ENCODE peak calls at places on chromosome 12, in ten cellular contexts. K is prostate gland, D is IMR-90, L is ovary, V is heart left ventricle, Q is body of pancreas, U is upper lobe of right lung, W is right atrium auricular region, A is left ventricle myocardium inferior, O is neural progenitor cell. S is an unnamed sample.
A peak's percentile ranks its signal among the peaks of the same experiment; 100 is the strongest.

GRCh38 chr12:112170376-112170775 is 45.0 kb downstream of the TRAFD1 start:
- DNase-seq in K (no peak), D (no peak), L (no peak), V (peak; percentile 49), Q (no peak), U (no peak), W (no peak), A (no peak), O (peak; percentile 41), S (no peak)

GRCh38 chr12:90909069-90909676 is 45.8 kb downstream of the CCER1 start:
- DNase-seq in K (no peak), D (peak; percentile 67), L (no peak), V (no peak), Q (peak; percentile 18), U (no peak), W (no peak), A (no peak), O (peak; percentile 65), S (no peak)

GRCh38 chr12:105982022-105982421 is 156.7 kb downstream of the NUAK1 start:
- DNase-seq in K (no peak), D (no peak), L (no peak), V (peak; percentile 71), Q (no peak), U (peak; percentile 78), W (no peak), A (peak; percentile 42), O (no peak), S (no peak)

GRCh38 chr12:5171701-5172100 is 128.0 kb downstream of the KCNA5 start:
- DNase-seq in K (peak; percentile 34), D (peak; percentile 77), L (no peak), V (no peak), Q (peak; percentile 17), U (no peak), W (no peak), A (no peak), O (peak; percentile 72), S (no peak)

GRCh38 chr12:111359231-111359913 is 9.5 kb downstream of the PHETA1 start:
- DNase-seq in K (no peak), D (no peak), L (no peak), V (no peak), Q (no peak), U (no peak), W (no peak), A (no peak), O (no peak), S (no peak)

GRCh38 chr12:54863948-54864584 is 9.8 kb downstream of the MUCL1 start:
- DNase-seq in K (no peak), D (no peak), L (no peak), V (no peak), Q (no peak), U (no peak), W (no peak), A (no peak), O (no peak), S (no peak)

GRCh38 chr12:64390275-64390851 is at the start of gene C12orf56:
- DNase-seq in K (no peak), D (no peak), L (no peak), V (no peak), Q (no peak), U (no peak), W (no peak), A (no peak), O (peak; percentile 55), S (no peak)

GRCh38 chr12:8033153-8034044 is 883 bp downstream of the FOXJ2 start:
- DNase-seq in K (peak; percentile 64), D (peak; percentile 33), L (peak; percentile 78), V (peak; percentile 79), Q (peak; percentile 45), U (no peak), W (no peak), A (peak; percentile 57), O (peak; percentile 62), S (peak; percentile 46)

GRCh38 chr12:109710747-109711595 is 2.7 kb upstream of the FAM222A start:
- DNase-seq in K (no peak), D (peak; percentile 58), L (no peak), V (no peak), Q (no peak), U (no peak), W (no peak), A (no peak), O (no peak), S (no peak)

GRCh38 chr12:75816892-75817291 is 214.7 kb downstream of the PHLDA1 start:
- DNase-seq in K (no peak), D (peak; percentile 79), L (no peak), V (no peak), Q (no peak), U (no peak), W (no peak), A (no peak), O (no peak), S (no peak)

GRCh38 chr12:121575051-121575450 is 5.8 kb downstream of the KDM2B start:
- DNase-seq in K (no peak), D (no peak), L (no peak), V (no peak), Q (no peak), U (no peak), W (no peak), A (no peak), O (no peak), S (no peak)

GRCh38 chr12:788288-788687 is 35.9 kb downstream of the WNK1 start:
- DNase-seq in K (no peak), D (no peak), L (no peak), V (no peak), Q (no peak), U (no peak), W (no peak), A (no peak), O (no peak), S (no peak)

GRCh38 chr12:99253068-99253467 is 394.5 kb upstream of the GARIN6 start:
- DNase-seq in K (no peak), D (no peak), L (no peak), V (no peak), Q (no peak), U (no peak), W (no peak), A (no peak), O (peak; percentile 33), S (no peak)
- TF ChIP-seq CTCF in K (no peak), D (no peak), L (no peak), V (no peak), Q (no peak), U (no peak), W (no peak), A (no peak), O (peak; percentile 45), S (no peak)

GRCh38 chr12:51953925-51954324 is 2.4 kb downstream of the ACVR1B start:
- DNase-seq in K (no peak), D (no peak), L (no peak), V (no peak), Q (no peak), U (no peak), W (no peak), A (no peak), O (no peak), S (no peak)

GRCh38 chr12:51951199-51951842 is at the start of gene ACVR1B:
- DNase-seq in K (peak; percentile 90), D (peak; percentile 90), L (peak; percentile 84), V (peak; percentile 92), Q (peak; percentile 92), U (peak; percentile 96), W (peak; percentile 91), A (peak; percentile 91), O (peak; percentile 97), S (peak; percentile 87)

GRCh38 chr12:51954465-51955361 is 3.2 kb downstream of the ACVR1B start:
- DNase-seq in K (peak; percentile 84), D (no peak), L (no peak), V (no peak), Q (no peak), U (no peak), W (no peak), A (no peak), O (no peak), S (no peak)

GRCh38 chr12:51951843-51952722 is 584 bp downstream of the ACVR1B start:
- DNase-seq in K (no peak), D (no peak), L (peak; percentile 39), V (peak; percentile 46), Q (no peak), U (peak; percentile 75), W (peak; percentile 65), A (no peak), O (peak; percentile 75), S (peak; percentile 55)

DNA sequence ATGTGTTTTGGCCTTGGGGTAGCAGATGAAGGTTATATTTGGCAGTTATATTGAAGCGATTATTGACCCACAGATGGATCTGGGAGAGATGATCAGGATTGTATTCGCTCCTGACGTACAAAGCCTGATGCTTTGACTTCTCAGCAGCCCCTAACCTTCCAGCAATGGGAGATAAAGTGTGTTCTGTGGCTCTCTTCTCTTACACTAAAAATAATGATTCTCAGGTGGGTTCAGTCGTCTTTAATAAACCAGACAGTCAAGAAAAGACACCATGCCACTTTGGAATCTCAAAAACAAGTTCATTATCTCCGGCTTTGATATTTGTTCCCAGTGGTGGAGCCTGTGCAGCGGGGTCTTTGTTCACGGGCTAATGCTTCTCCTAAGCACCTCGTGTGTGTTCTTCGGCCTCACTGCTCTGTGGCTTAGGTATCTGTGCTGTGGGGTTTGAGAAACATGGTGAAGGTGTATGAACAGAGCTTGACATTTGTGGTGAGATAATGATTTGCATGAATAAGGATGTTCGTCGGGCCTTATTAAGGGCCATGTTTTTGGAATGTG is 1.6 kb downstream of the ACVR1B start:
- DNase-seq in K (no peak), D (no peak), L (no peak), V (no peak), Q (no peak), U (no peak), W (no peak), A (no peak), O (peak; percentile 43), S (no peak)
- H3K4me1 ChIP-seq in K (peaks cover 20% of the 10 kb centered on the region), D (peaks cover 9% of the 10 kb centered on the region), L (peaks cover 7% of the 10 kb centered on the region), V (peaks cover 26% of the 10 kb centered on the region), Q (peaks cover 52% of the 10 kb centered on the region), U (peaks cover 38% of the 10 kb centered on the region), W (peaks cover 50% of the 10 kb centered on the region), A (peaks cover 57% of the 10 kb centered on the region), O (peaks cover 7% of the 10 kb centered on the region), S (peaks cover 60% of the 10 kb centered on the region)

GRCh38 chr12:67386869-67387570 is 117.9 kb downstream of the CAND1 start:
- DNase-seq in K (no peak), D (no peak), L (no peak), V (no peak), Q (no peak), U (no peak), W (no peak), A (no peak), O (no peak), S (no peak)

GRCh38 chr12:67391034-67391433 is 121.9 kb downstream of the CAND1 start:
- DNase-seq in K (no peak), D (no peak), L (no peak), V (no peak), Q (no peak), U (no peak), W (no peak), A (no peak), O (no peak), S (peak; percentile 37)

GRCh38 chr12:67391656-67392055 is 122.5 kb downstream of the CAND1 start:
- DNase-seq in K (no peak), D (no peak), L (no peak), V (no peak), Q (no peak), U (no peak), W (no peak), A (no peak), O (no peak), S (no peak)

GRCh38 chr12:67388331-67389163 is 119.4 kb downstream of the CAND1 start:
- DNase-seq in K (no peak), D (no peak), L (no peak), V (no peak), Q (no peak), U (no peak), W (no peak), A (no peak), O (peak; percentile 31), S (no peak)
- TF ChIP-seq CTCF in K (peak; percentile 16), D (no peak), L (no peak), V (no peak), Q (no peak), U (no peak), W (peak; percentile 30), A (peak; percentile 32), O (peak; percentile 42), S (peak; percentile 39)

GRCh38 chr12:47887529-47887928 is 17.3 kb downstream of the VDR start:
- DNase-seq in K (no peak), D (no peak), L (no peak), V (no peak), Q (no peak), U (no peak), W (no peak), A (no peak), O (no peak), S (no peak)
- H3K4me1 ChIP-seq in K (no peaks in the 10 kb centered on the region), D (peaks cover 10% of the 10 kb centered on the region), L (no peaks in the 10 kb centered on the region), V (peaks cover 4% of the 10 kb centered on the region), Q (no peaks in the 10 kb centered on the region), U (peaks cover 23% of the 10 kb centered on the region), W (peaks cover 8% of the 10 kb centered on the region), A (peaks cover 8% of the 10 kb centered on the region), O (peaks cover 8% of the 10 kb centered on the region), S (no peaks in the 10 kb centered on the region)